ENCODE peak calls at places on chromosomes 7 and 10, in six cellular contexts. D, O, W, P, X and Z are unnamed samples.

GRCh38 chr10:33099748-33100147 is 141.7 kb upstream of the ITGB1 start:
- DNase-seq in D (no peak), O (no peak), W (no peak), P (no peak), X (no peak), Z (no peak)

GRCh38 chr10:103835121-103836045 is 20.0 kb downstream of the SH3PXD2A start:
- DNase-seq in D (no peak), O (peak; percentile 59), W (no peak), P (no peak), X (peak; percentile 56), Z (no peak)

GRCh38 chr10:80684217-80684616 is 146.5 kb downstream of the SH2D4B start:
- DNase-seq in D (no peak), O (no peak), W (no peak), P (peak; percentile 70), X (no peak), Z (no peak)

GRCh38 chr7:90999989-91000979 is 263.9 kb upstream of the FZD1 start:
- DNase-seq in D (no peak), O (no peak), W (no peak), P (no peak), X (no peak), Z (no peak)

GRCh38 chr10:110872984-110873569 is 1.3 kb downstream of the PDCD4 start:
- DNase-seq in D (no peak), O (no peak), W (no peak), P (no peak), X (no peak), Z (no peak)

GRCh38 chr7:137977173-137977572 is 24.7 kb downstream of the CREB3L2 start:
- DNase-seq in D (no peak), O (no peak), W (no peak), P (no peak), X (no peak), Z (no peak)

GRCh38 chr7:114630186-114630824 is 215.7 kb downstream of the FOXP2 start:
- DNase-seq in D (no peak), O (no peak), W (no peak), P (no peak), X (no peak), Z (no peak)

GRCh38 chr10:4941540-4942330 is 21.5 kb upstream of the AKR1C1 start:
- DNase-seq in D (no peak), O (no peak), W (no peak), P (no peak), X (no peak), Z (no peak)

GRCh38 chr10:48459270-48460147 is 145.4 kb downstream of the ARHGAP22 start:
- DNase-seq in D (peak; percentile 58), O (no peak), W (no peak), P (no peak), X (no peak), Z (peak; percentile 88)

GRCh38 chr7:155363852-155364600 is 66.3 kb downstream of the INSIG1 start:
- DNase-seq in D (no peak), O (peak; percentile 35), W (peak; percentile 26), P (no peak), X (no peak), Z (peak; percentile 65)

GRCh38 chr7:148296994-148297644 is 293.4 kb upstream of the C7orf33 start:
- DNase-seq in D (no peak), O (no peak), W (no peak), P (peak; percentile 2), X (no peak), Z (no peak)

GRCh38 chr10:99768430-99769011 is 13.9 kb upstream of the ABCC2 start:
- DNase-seq in D (no peak), O (no peak), W (no peak), P (no peak), X (no peak), Z (no peak)

GRCh38 chr10:129966370-129966769 is 2.3 kb upstream of the EBF3 start:
- DNase-seq in D (no peak), O (no peak), W (no peak), P (no peak), X (no peak), Z (no peak)

GRCh38 chr7:27873981-27874957 is 134.3 kb downstream of the TAX1BP1 start:
- DNase-seq in D (no peak), O (peak; percentile 71), W (no peak), P (no peak), X (peak; percentile 81), Z (no peak)

GRCh38 chr7:121591916-121592315 is 195.8 kb upstream of the FAM3C start:
- DNase-seq in D (no peak), O (no peak), W (no peak), P (no peak), X (no peak), Z (no peak)

GRCh38 chr10:119378737-119379067 is 163.8 kb downstream of the RGS10 start:
- DNase-seq in D (no peak), O (no peak), W (no peak), P (no peak), X (peak; percentile 3), Z (no peak)

GRCh38 chr7:136062625-136063336 is 85.6 kb upstream of the MTPN start:
- DNase-seq in D (no peak), O (no peak), W (no peak), P (no peak), X (no peak), Z (no peak)

GRCh38 chr10:18321371-18321770 is 181.1 kb downstream of the CACNB2 start:
- DNase-seq in D (no peak), O (no peak), W (no peak), P (no peak), X (no peak), Z (no peak)

GRCh38 chr7:30469303-30469702 is 9.3 kb downstream of the NOD1 start:
- DNase-seq in D (peak; percentile 68), O (peak; percentile 81), W (no peak), P (peak; percentile 8), X (no peak), Z (no peak)

GRCh38 chr7:18508441-18509427 is 13.2 kb downstream of the HDAC9 start:
- DNase-seq in D (no peak), O (no peak), W (no peak), P (peak; percentile 66), X (no peak), Z (no peak)

GRCh38 chr10:88165849-88166271 is 302.4 kb downstream of the PTEN start:
- DNase-seq in D (no peak), O (no peak), W (no peak), P (no peak), X (no peak), Z (no peak)

GRCh38 chr7:50653997-50654425 is 88.8 kb upstream of the DDC start:
- DNase-seq in D (no peak), O (no peak), W (no peak), P (no peak), X (no peak), Z (no peak)

GRCh38 chr10:49600781-49601400 is 9.2 kb upstream of the SLC18A3 start:
- DNase-seq in D (no peak), O (no peak), W (no peak), P (no peak), X (no peak), Z (no peak)

GRCh38 chr7:44275829-44276570 is 49.4 kb downstream of the CAMK2B start:
- DNase-seq in D (peak; percentile 85), O (peak; percentile 26), W (peak; percentile 2), P (no peak), X (no peak), Z (peak; percentile 54)

GRCh38 chr7:143884276-143884977 is 17.5 kb downstream of the TCAF1 start:
- DNase-seq in D (no peak), O (no peak), W (no peak), P (no peak), X (no peak), Z (no peak)

GRCh38 chr10:132637477-132638129 is 100.0 kb downstream of the INPP5A start:
- DNase-seq in D (peak; percentile 8), O (no peak), W (peak; percentile 29), P (peak; percentile 7), X (peak; percentile 20), Z (no peak)

DNA sequence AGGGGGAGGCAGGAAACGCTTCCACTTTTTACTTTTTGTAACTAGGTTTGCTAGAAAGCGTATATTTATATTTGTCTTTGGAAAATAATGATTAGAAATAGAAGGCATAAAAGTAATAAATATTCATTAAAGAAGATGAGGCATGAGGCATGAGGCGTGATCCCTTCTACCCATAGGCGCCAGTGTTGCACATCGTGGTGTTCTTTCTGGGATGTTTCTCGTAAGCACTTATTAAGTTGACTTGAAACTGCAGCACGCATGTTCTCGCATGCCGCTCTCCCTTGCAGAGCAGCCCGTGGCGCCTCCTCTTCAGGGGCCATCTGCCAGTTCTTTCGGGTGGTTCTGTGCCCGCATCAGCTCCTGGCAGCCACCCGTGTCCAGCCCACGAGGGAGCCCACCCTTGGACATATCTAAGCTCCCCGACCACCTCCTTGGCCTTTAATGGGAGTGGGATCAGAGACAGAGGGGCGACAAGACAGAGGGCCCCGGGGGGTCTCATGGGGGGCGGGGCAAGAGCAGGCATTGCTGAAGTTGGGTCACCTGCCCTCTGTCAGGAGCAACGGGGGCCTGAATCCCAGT is 28.5 kb upstream of the CSGALNACT2 start:
- DNase-seq in D (no peak), O (no peak), W (no peak), P (no peak), X (no peak), Z (peak; percentile 81)
- TF ChIP-seq CTCF in D (no peak), O (no peak), W (no peak), P (no peak), X (no peak), Z (no peak)

DNA sequence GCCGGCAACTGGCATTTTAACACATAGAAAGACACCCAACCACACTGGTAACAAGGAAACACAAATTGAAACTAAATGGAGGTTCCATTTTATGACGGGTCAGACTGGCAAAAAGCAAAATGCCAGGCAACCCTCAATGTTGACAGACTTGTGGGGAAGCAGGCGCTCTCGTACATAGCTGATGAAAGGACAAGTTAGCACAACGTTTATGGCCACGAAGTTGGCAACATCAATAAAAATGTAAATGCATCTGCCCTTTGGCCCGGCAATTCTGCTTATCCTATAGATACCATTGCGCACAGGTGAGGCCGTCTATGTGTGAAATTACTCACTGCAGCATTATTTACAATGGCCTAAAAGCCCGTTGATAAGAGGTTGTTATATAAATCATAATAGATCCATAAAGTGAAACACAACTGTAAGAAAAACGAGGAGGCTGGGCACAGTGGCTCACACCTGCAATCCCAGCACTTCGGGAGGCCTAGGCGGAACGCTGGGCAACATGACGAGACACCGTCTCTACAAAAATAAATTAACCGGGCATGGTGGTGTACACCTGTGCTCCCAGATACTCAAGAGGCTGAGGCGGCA is 39.8 kb downstream of the FOXL3 start:
- DNase-seq in D (no peak), O (peak; percentile 21), W (no peak), P (no peak), X (peak; percentile 72), Z (peak; percentile 24)
- TF ChIP-seq CTCF in D (no peak), O (no peak), W (no peak), P (no peak), X (no peak), Z (no peak)

GRCh38 chr10:68202965-68203358 is 29.0 kb downstream of the ATOH7 start:
- DNase-seq in D (no peak), O (no peak), W (peak; percentile 16), P (no peak), X (no peak), Z (no peak)

GRCh38 chr10:68211635-68212034 is 20.3 kb downstream of the ATOH7 start:
- DNase-seq in D (no peak), O (no peak), W (no peak), P (no peak), X (no peak), Z (no peak)

GRCh38 chr10:68212721-68213352 is 19.1 kb downstream of the ATOH7 start:
- DNase-seq in D (no peak), O (no peak), W (no peak), P (no peak), X (no peak), Z (no peak)

GRCh38 chr10:68208424-68209042 is 23.4 kb downstream of the ATOH7 start:
- DNase-seq in D (peak; percentile 82), O (no peak), W (peak; percentile 50), P (peak; percentile 81), X (peak; percentile 67), Z (no peak)
- TF ChIP-seq CTCF in D (no peak), O (no peak), W (no peak), P (peak; percentile 79), X (peak; percentile 30), Z (peak; percentile 86)

GRCh38 chr7:38070718-38071117 is 107.3 kb upstream of the STARD3NL start:
- DNase-seq in D (peak; percentile 25), O (no peak), W (peak; percentile 42), P (peak; percentile 6), X (no peak), Z (no peak)
- TF ChIP-seq CTCF in D (peak; percentile 22), O (peak; percentile 41), W (peak; percentile 35), P (peak; percentile 64), X (no peak), Z (peak; percentile 69)